ENCODE peak calls at places on chromosome 7, in ten cellular contexts. J is neuronal stem cell, G is tibial nerve, Z is spleen, D is gastrocnemius medialis, O is left ventricle myocardium inferior, U is GM23338, C is left lung, E is IMR-90, H is uterus. L is an unnamed sample. For H3K4me1, the result is how much of the 10 kb centered on the place peaks cover.

GRCh38 chr7:45977256-45977655 is 56.2 kb upstream of the IGFBP3 start:
- DNase-seq in J (no peak), G (no peak), E (no peak), D (no peak), C (no peak), Z (no peak), H (no peak), O (no peak), U (no peak), L (no peak)

GRCh38 chr7:131235489-131236317 is 92.0 kb upstream of the MKLN1 start:
- DNase-seq in G (no peak), U (no peak), C (no peak), Z (no peak), E (peak), J (no peak), D (no peak), H (peak), O (no peak), L (no peak)

GRCh38 chr7:15757041-15757995 is 70.8 kb upstream of the MEOX2 start:
- DNase-seq in C (no peak), E (no peak), D (no peak), U (no peak), Z (no peak), G (no peak), H (no peak), J (no peak), O (no peak), L (no peak)

GRCh38 chr7:97187067-97187466 is 69.6 kb downstream of the SDHAF3 start:
- DNase-seq in O (no peak), C (no peak), Z (no peak), J (no peak), U (no peak), G (no peak), D (no peak), E (peak), H (no peak), L (no peak)

GRCh38 chr7:152850420-152850819 is 90.9 kb downstream of the ACTR3B start:
- DNase-seq in C (no peak), U (no peak), O (no peak), H (no peak), J (no peak), D (no peak), E (no peak), G (no peak), Z (no peak), L (no peak)

GRCh38 chr7:100570954-100571828 is 2.5 kb downstream of the SAP25 start:
- DNase-seq in H (no peak), J (no peak), E (no peak), G (no peak), C (no peak), O (no peak), Z (peak), U (peak), D (no peak), L (no peak)

GRCh38 chr7:37193087-37193774 is 255.4 kb downstream of the ELMO1 start:
- DNase-seq in G (no peak), Z (no peak), U (no peak), O (no peak), H (no peak), D (no peak), J (no peak), C (no peak), E (no peak), L (peak)

GRCh38 chr7:50092579-50093411 is at the start of gene ZPBP:
- DNase-seq in D (no peak), J (peak), C (no peak), U (peak), G (no peak), O (peak), Z (peak), E (peak), H (no peak), L (no peak)

GRCh38 chr7:11910253-11910652 is 78.3 kb upstream of the THSD7A start:
- DNase-seq in G (no peak), C (no peak), O (no peak), D (no peak), J (no peak), U (no peak), H (no peak), Z (no peak), E (no peak), L (no peak)

GRCh38 chr7:1714583-1715330 is 44.7 kb downstream of the ELFN1 start:
- DNase-seq in D (no peak), E (no peak), Z (no peak), J (no peak), C (no peak), U (no peak), O (no peak), G (no peak), H (no peak), L (no peak)

GRCh38 chr7:108016841-108017775 is 14.1 kb upstream of the LAMB1 start:
- DNase-seq in H (no peak), J (no peak), C (no peak), O (no peak), U (peak), E (peak), D (no peak), Z (no peak), G (no peak), L (no peak)

GRCh38 chr7:28879105-28879504 is 79.0 kb downstream of the TRIL start:
- DNase-seq in H (no peak), J (no peak), Z (no peak), O (no peak), U (no peak), D (no peak), G (no peak), C (no peak), E (no peak), L (no peak)

GRCh38 chr7:44431091-44431608 is 59.3 kb downstream of the NUDCD3 start:
- DNase-seq in Z (no peak), E (peak), O (no peak), J (no peak), G (no peak), C (no peak), D (peak), H (no peak), U (peak), L (no peak)

GRCh38 chr7:147412782-147413186 is 1177.8 kb upstream of the C7orf33 start:
- DNase-seq in J (no peak), G (no peak), D (no peak), H (no peak), Z (no peak), E (peak), C (no peak), U (no peak), O (no peak), L (no peak)

GRCh38 chr7:22849158-22849557 is 26.5 kb upstream of the TOMM7 start:
- DNase-seq in D (peak), E (no peak), G (no peak), U (no peak), O (no peak), C (no peak), J (no peak), Z (no peak), H (no peak), L (no peak)

GRCh38 chr7:114086906-114087651 is 168.3 kb upstream of the PPP1R3A start:
- DNase-seq in J (peak), D (peak), U (peak), Z (peak), O (no peak), G (no peak), H (peak), C (peak), E (peak), L (peak)

GRCh38 chr7:54841772-54842707 is 83.0 kb upstream of the SEC61G start:
- DNase-seq in H (no peak), D (no peak), O (peak), G (no peak), U (peak), E (peak), C (no peak), Z (no peak), J (no peak), L (no peak)

GRCh38 chr7:28570970-28571288 is 158.6 kb downstream of the CREB5 start:
- DNase-seq in Z (no peak), G (no peak), O (no peak), U (no peak), H (no peak), D (no peak), C (no peak), E (peak), J (no peak), L (no peak)

GRCh38 chr7:132430863-132431822 is 145.1 kb downstream of the PLXNA4 start:
- DNase-seq in C (peak), D (no peak), Z (peak), U (no peak), E (peak), J (no peak), G (no peak), O (no peak), H (peak), L (peak)

GRCh38 chr7:25894002-25894901 is 257.7 kb upstream of the NFE2L3 start:
- DNase-seq in J (no peak), C (peak), U (peak), H (no peak), D (peak), E (no peak), Z (no peak), O (no peak), G (no peak), L (no peak)

GRCh38 chr7:66114743-66115727 is at the start of gene CRCP:
- DNase-seq in O (peak), C (peak), G (peak), E (peak), J (peak), D (peak), H (peak), U (peak), Z (peak), L (peak)

GRCh38 chr7:143380646-143381426 is at the start of gene ZYX:
- DNase-seq in Z (peak), U (peak), D (peak), G (peak), H (peak), C (peak), O (peak), E (peak), J (peak), L (peak)

GRCh38 chr7:6637544-6638229 is 569 bp downstream of the ZNF316 start:
- DNase-seq in Z (peak), D (no peak), E (peak), H (peak), C (peak), U (peak), J (no peak), O (no peak), G (no peak), L (no peak)

GRCh38 chr7:23696916-23697441 is 13.0 kb upstream of the STK31 start:
- DNase-seq in C (no peak), U (peak), D (peak), G (no peak), E (peak), O (peak), J (peak), Z (peak), H (no peak), L (peak)

GRCh38 chr7:39838326-39838725 is 111.7 kb upstream of the CDK13 start:
- DNase-seq in O (no peak), D (no peak), C (no peak), J (no peak), G (no peak), H (peak), Z (no peak), E (peak), U (no peak), L (no peak)

GRCh38 chr7:30453859-30454258 is 24.7 kb downstream of the NOD1 start:
- DNase-seq in G (no peak), U (no peak), Z (no peak), E (no peak), J (no peak), H (no peak), C (peak), D (no peak), O (no peak), L (no peak)

GRCh38 chr7:18997477-18998130 is 119.8 kb downstream of the TWIST1 start:
- DNase-seq in E (no peak), D (no peak), Z (no peak), H (no peak), G (no peak), O (no peak), J (no peak), C (no peak), U (no peak), L (no peak)

GRCh38 chr7:130387306-130387627 is 7.0 kb downstream of the CPA1 start:
- DNase-seq in J (no peak), G (no peak), D (no peak), Z (no peak), U (no peak), H (no peak), O (no peak), C (no peak), E (no peak), L (no peak)

GRCh38 chr7:13416071-13416470 is 573.4 kb downstream of the ETV1 start:
- DNase-seq in H (no peak), G (no peak), J (no peak), C (no peak), D (no peak), U (no peak), E (no peak), Z (no peak), O (no peak), L (no peak)

GRCh38 chr7:51459809-51460208 is 143.2 kb upstream of the COBL start:
- DNase-seq in O (no peak), Z (no peak), U (peak), J (no peak), E (no peak), H (no peak), C (no peak), G (no peak), D (no peak), L (no peak)

GRCh38 chr7:98110249-98111022 is 3.8 kb downstream of the LMTK2 start:
- DNase-seq in J (no peak), H (no peak), Z (no peak), O (no peak), D (no peak), E (peak), G (no peak), C (peak), U (peak), L (no peak)

GRCh38 chr7:424301-424935 is 95.2 kb downstream of the PDGFA start:
- DNase-seq in O (no peak), J (no peak), H (no peak), Z (peak), E (no peak), U (no peak), G (no peak), D (no peak), C (no peak), L (peak)
- H3K4me1 ChIP-seq in O (under half), J (under half), H (under half), Z (under half), E (under half), U (under half), G (under half), D (under half), C (under half), L (under half)

GRCh38 chr7:106314875-106315274 is 30.1 kb upstream of the NAMPT start:
- DNase-seq in E (no peak), U (no peak), G (no peak), J (no peak), C (no peak), H (no peak), O (no peak), Z (no peak), D (no peak), L (no peak)
- H3K4me1 ChIP-seq in E (under half), U (under half), G (under half), J (under half), C (under half), H (under half), O (under half), Z (under half), D (under half), L (under half)

DNA sequence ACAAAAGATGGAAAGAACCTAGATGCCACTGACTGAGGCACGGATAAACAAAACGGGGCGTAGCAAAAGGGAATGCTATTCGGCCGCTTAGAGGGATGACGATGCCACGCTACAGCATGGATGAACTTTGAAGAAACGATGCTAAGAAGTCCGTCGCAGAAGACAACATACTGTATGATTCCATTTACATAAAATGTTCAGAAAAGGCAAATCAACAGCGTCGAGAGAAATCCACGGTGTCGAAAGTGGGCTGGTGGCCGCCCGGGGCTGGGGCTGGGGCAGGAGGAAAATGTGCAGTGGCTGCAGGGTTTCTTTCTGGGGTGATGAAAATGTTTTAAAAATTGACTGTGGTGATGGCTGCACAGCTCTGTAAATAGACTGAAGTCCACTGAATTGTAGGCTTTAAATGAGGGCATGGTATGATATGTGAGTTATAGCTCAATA is 24.1 kb downstream of the GNA12 start:
- DNase-seq in Z (no peak), J (no peak), D (no peak), O (no peak), C (no peak), E (no peak), U (no peak), G (no peak), H (no peak), L (no peak)
- H3K4me1 ChIP-seq in Z (under half), J (under half), D (under half), O (half or more), C (half or more), E (under half), U (half or more), G (under half), H (under half), L (under half)

DNA sequence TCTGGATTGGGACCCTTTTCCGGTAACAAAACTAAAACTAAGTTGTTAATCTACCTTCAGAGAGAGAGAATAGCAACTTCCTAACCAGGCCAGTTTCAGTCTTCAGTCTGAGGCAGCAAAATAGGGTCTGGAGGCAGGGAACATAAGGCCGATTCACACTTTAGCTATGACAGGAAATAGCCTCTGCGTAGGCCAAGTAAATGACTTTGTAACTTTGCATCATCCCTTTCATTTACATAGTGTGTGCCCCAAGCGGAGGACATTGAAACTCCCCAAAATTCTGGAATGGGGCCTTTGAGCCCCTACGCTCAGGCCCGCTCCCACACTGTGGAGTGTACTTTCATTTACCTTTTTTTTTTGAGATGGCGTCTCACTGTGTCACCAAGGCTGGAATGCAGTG is 1.7 kb upstream of the UPP1 start:
- DNase-seq in Z (no peak), D (no peak), O (no peak), E (peak), U (peak), G (no peak), C (no peak), J (no peak), H (no peak), L (no peak)
- H3K4me1 ChIP-seq in Z (under half), D (under half), O (half or more), E (under half), U (under half), G (under half), C (half or more), J (under half), H (under half), L (under half)

GRCh38 chr7:156380261-156380660 is 260.3 kb upstream of the RNF32 start:
- DNase-seq in J (no peak), O (no peak), H (no peak), E (no peak), U (no peak), Z (no peak), G (no peak), D (no peak), C (peak), L (no peak)

GRCh38 chr7:156383526-156383925 is 257.0 kb upstream of the RNF32 start:
- DNase-seq in C (no peak), D (no peak), Z (no peak), J (no peak), E (no peak), H (no peak), G (no peak), O (no peak), U (no peak), L (no peak)

GRCh38 chr7:156378806-156379205 is 261.8 kb upstream of the RNF32 start:
- DNase-seq in H (no peak), E (no peak), Z (no peak), C (no peak), U (no peak), J (no peak), G (no peak), O (no peak), D (no peak), L (no peak)

GRCh38 chr7:156376317-156376716 is 264.3 kb upstream of the RNF32 start:
- DNase-seq in J (no peak), D (no peak), E (no peak), U (no peak), H (no peak), G (no peak), Z (no peak), O (no peak), C (no peak), L (no peak)

DNA sequence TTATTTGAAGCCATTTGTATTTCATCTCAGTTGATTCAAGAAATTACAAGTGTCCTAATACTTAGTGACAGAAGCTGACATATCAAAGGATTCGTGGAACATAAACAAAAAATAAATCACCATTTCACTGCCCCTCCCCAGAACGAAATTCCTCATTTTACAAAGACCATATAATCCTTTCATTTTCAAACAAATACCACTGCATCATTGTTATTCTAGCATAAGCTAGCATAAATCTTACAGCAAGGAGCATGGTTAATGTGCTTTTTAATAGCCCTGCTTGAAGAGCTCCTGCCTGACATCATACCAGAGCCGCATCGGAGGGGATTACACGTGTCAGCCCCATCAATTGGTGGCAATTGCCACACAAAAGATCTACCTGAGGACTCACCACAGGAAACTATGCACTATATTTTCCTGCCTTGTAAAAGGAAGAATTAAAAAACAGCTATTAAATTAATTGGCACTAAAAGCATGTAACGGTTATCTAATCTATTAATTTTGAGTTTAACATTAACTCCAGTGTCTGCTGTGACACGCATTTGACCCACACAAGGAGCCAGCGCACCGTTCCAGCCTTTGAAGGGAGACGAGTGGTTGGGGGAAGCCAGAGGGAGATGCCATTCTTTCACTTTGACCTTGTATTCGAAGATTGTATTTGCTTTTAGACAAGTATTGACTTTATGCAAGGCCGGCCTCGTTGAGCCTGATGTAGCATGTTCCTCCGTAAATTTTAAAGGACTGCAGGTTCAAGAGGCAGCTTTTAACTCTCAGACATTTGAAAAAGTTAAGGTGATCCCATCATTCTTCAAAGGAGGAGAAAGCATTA is 261.1 kb upstream of the RNF32 start:
- DNase-seq in G (no peak), Z (no peak), C (peak), O (no peak), D (no peak), H (no peak), U (no peak), J (no peak), E (no peak), L (no peak)
- H3K4me1 ChIP-seq in G (under half), Z (under half), C (under half), O (under half), D (under half), H (under half), U (under half), J (under half), E (under half), L (under half)

GRCh38 chr7:105007298-105007697 is 6.7 kb upstream of the KMT2E start:
- DNase-seq in H (no peak), J (no peak), C (no peak), D (no peak), O (no peak), E (no peak), U (no peak), Z (no peak), G (no peak), L (no peak)
- H3K4me1 ChIP-seq in H (under half), J (under half), C (half or more), D (half or more), O (half or more), E (under half), U (under half), Z (half or more), G (under half), L (under half)

GRCh38 chr7:127654404-127655392 is 2.7 kb downstream of the SND1 start:
- DNase-seq in H (no peak), G (no peak), J (no peak), U (no peak), O (no peak), E (no peak), D (no peak), C (no peak), Z (no peak), L (no peak)

GRCh38 chr7:127657500-127657899 is 5.5 kb downstream of the SND1 start:
- DNase-seq in C (no peak), G (no peak), Z (no peak), U (no peak), E (no peak), J (no peak), H (no peak), D (no peak), O (no peak), L (no peak)

GRCh38 chr7:127655720-127656119 is 3.7 kb downstream of the SND1 start:
- DNase-seq in Z (no peak), O (no peak), C (no peak), U (peak), E (no peak), H (no peak), J (no peak), D (no peak), G (no peak), L (no peak)

GRCh38 chr7:127653396-127653795 is 1.4 kb downstream of the SND1 start:
- DNase-seq in O (no peak), C (no peak), J (no peak), U (no peak), E (no peak), G (no peak), H (no peak), D (no peak), Z (no peak), L (no peak)

GRCh38 chr7:127658979-127659378 is 7.0 kb downstream of the SND1 start:
- DNase-seq in H (no peak), E (no peak), C (no peak), J (no peak), Z (no peak), O (no peak), G (no peak), D (no peak), U (no peak), L (no peak)
- H3K4me1 ChIP-seq in H (under half), E (under half), C (half or more), J (under half), Z (under half), O (under half), G (under half), D (under half), U (half or more), L (under half)